ENCODE peak calls at places on chromosome 7, in six cellular contexts. J is activated CD8-positive, alpha-beta memory T cell treated with anti-CD3 and anti-CD28 coated beads for 4 hours; N is GM12865; U is non-pigmented ciliary epithelial cell; C is nucleus accumbens; T is activated CD4-positive, alpha-beta T cell treated with anti-CD3 and anti-CD28 coated beads for 4 hours. F is an unnamed sample.

GRCh38 chr7:52500796-52501195 is 534.6 kb upstream of the POM121L12 start:
- DNase-seq in J (no peak), N (no peak), U (no peak), C (no peak), T (no peak), F (no peak)

GRCh38 chr7:158267737-158268435 is 319.7 kb downstream of the PTPRN2 start:
- DNase-seq in J (no peak), N (no peak), U (no peak), C (no peak), T (no peak), F (no peak)

GRCh38 chr7:46153951-46154787 is 233.1 kb upstream of the IGFBP3 start:
- DNase-seq in J (no peak), N (peak), U (no peak), C (no peak), T (no peak), F (no peak)

GRCh38 chr7:105821527-105821926 is 54.9 kb downstream of the ATXN7L1 start:
- DNase-seq in J (no peak), N (no peak), U (no peak), C (no peak), T (no peak), F (no peak)

GRCh38 chr7:23347007-23347681 is 48.0 kb downstream of the MALSU1 start:
- DNase-seq in J (no peak), N (no peak), U (no peak), C (no peak), T (no peak), F (no peak)

GRCh38 chr7:143410523-143411004 is 1.9 kb upstream of the EPHA1 start:
- DNase-seq in J (no peak), N (no peak), U (no peak), C (no peak), T (no peak), F (no peak)

GRCh38 chr7:27535795-27536194 is 126.9 kb downstream of the HIBADH start:
- DNase-seq in J (no peak), N (no peak), U (no peak), C (no peak), T (no peak), F (no peak)

GRCh38 chr7:113424463-113424862 is 306.1 kb upstream of the SMIM30 start:
- DNase-seq in J (no peak), N (no peak), U (no peak), C (no peak), T (no peak), F (no peak)

GRCh38 chr7:129781128-129781855 is 169.8 kb downstream of the NRF1 start:
- DNase-seq in J (no peak), N (no peak), U (no peak), C (no peak), T (no peak), F (no peak)

GRCh38 chr7:127888411-127888810 is 142.8 kb downstream of the LRRC4 start:
- DNase-seq in J (no peak), N (no peak), U (no peak), C (no peak), T (no peak), F (no peak)

GRCh38 chr7:32347244-32347828 is 142.8 kb downstream of the LSM5 start:
- DNase-seq in J (no peak), N (peak), U (no peak), C (no peak), T (peak), F (no peak)

GRCh38 chr7:155951554-155952158 is 139.4 kb upstream of the SHH start:
- DNase-seq in J (no peak), N (no peak), U (peak), C (no peak), T (no peak), F (no peak)

GRCh38 chr7:140260338-140260737 is 83.6 kb upstream of the KDM7A start:
- DNase-seq in J (no peak), N (no peak), U (no peak), C (no peak), T (no peak), F (no peak)

GRCh38 chr7:32290015-32290414 is 200.2 kb downstream of the LSM5 start:
- DNase-seq in J (no peak), N (no peak), U (no peak), C (peak), T (no peak), F (peak)